ENCODE peak calls at places on chromosomes 16 and 17, in seven cellular contexts. D is suprapubic skin; V is psoas muscle; A is naive thymus-derived CD4-positive, alpha-beta T cell; P is IMR-90; M is MM.1S; R is adrenal gland. W is an unnamed sample. For H3K36me3 and H3K9me3, the result is how much of the 10 kb centered on the place peaks cover.

GRCh38 chr16:19589771-19590302 is 34.3 kb downstream of the VPS35L start:
- DNase-seq in D (no peak), V (no peak), A (no peak), P (peak), M (no peak), R (no peak), W (no peak)

GRCh38 chr17:37176683-37177082 is 199.1 kb upstream of the C17orf78 start:
- DNase-seq in D (no peak), V (no peak), A (no peak), P (peak), M (no peak), R (no peak), W (no peak)

GRCh38 chr17:74941128-74941725 is 5.5 kb downstream of the OTOP3 start:
- DNase-seq in D (no peak), V (no peak), A (no peak), P (no peak), M (no peak), R (no peak), W (no peak)

GRCh38 chr17:12403881-12404398 is 261.8 kb upstream of the MYOCD start:
- DNase-seq in D (no peak), V (no peak), A (no peak), P (no peak), M (no peak), R (no peak), W (no peak)

GRCh38 chr17:18961634-18962493 is 9.9 kb downstream of the SLC5A10 start:
- DNase-seq in D (no peak), V (peak), A (no peak), P (peak), M (no peak), R (no peak), W (no peak)

GRCh38 chr16:57062329-57062728 is 30.1 kb upstream of the CPNE2 start:
- DNase-seq in D (no peak), V (no peak), A (no peak), P (no peak), M (no peak), R (peak), W (no peak)

GRCh38 chr16:82695806-82696205 is 69.0 kb downstream of the CDH13 start:
- DNase-seq in D (no peak), V (no peak), A (no peak), P (no peak), M (no peak), R (no peak), W (no peak)

GRCh38 chr16:2082171-2082982 is 34.6 kb downstream of the TSC2 start:
- DNase-seq in D (no peak), V (no peak), A (no peak), P (peak), M (no peak), R (peak), W (no peak)

GRCh38 chr17:35612924-35613521 is 25.9 kb downstream of the AP2B1 start:
- DNase-seq in D (no peak), V (no peak), A (no peak), P (peak), M (peak), R (peak), W (no peak)

DNA sequence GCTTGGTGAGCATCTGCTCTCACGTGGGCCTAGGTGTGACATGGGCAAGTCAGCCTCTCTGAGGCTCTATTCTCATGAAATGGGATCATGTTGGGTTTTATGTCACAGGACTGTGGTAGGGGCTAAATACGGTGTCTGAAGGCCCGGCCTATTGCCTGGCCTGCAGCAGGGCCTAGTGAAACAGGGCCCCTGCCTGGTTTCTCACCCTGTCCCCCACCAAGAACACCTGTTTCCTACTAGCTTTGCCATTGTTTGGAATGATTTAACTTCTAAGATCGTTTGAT is 29.1 kb downstream of the POLR3E start:
- DNase-seq in D (no peak), V (no peak), A (no peak), P (no peak), M (no peak), R (no peak), W (no peak)
- H3K36me3 ChIP-seq in D (half or more), V (half or more), A (half or more), P (half or more), M (under half), R (half or more), W (under half)

GRCh38 chr16:29126057-29126494 is 141.2 kb downstream of the LAT start:
- DNase-seq in D (no peak), V (no peak), A (no peak), P (no peak), M (no peak), R (peak), W (peak)

GRCh38 chr16:29124828-29125227 is 140.0 kb downstream of the LAT start:
- DNase-seq in D (no peak), V (no peak), A (no peak), P (no peak), M (no peak), R (peak), W (no peak)

GRCh38 chr16:29126621-29127020 is 141.8 kb downstream of the LAT start:
- DNase-seq in D (no peak), V (no peak), A (no peak), P (no peak), M (no peak), R (no peak), W (no peak)
- H3K27ac ChIP-seq in D (no peak), V (no peak), A (no peak), P (no peak), M (no peak), R (no peak), W (peak)

DNA sequence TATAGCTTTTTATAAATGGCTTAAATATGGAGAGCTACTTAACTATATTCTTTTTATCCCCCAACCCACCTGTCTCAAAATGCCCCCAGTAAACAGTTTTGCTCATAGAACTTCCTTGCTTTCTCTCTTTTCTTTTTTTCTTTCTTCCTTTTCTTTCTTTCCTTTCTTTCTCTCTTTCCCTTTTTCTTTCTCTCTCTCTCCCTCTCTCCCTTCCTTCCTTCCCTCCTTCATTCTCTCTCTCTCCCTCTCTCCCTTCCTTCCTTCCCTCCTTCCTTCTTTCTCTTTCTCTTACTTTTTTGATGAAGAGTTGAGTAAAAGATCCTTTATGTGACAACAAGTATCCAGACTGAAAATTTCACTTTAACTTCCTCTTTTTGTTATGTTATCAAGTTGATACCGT is 48.2 kb downstream of the KCNJ2 start:
- DNase-seq in D (no peak), V (no peak), A (no peak), P (no peak), M (no peak), R (no peak), W (no peak)
- H3K9me3 ChIP-seq in D (under half), V (under half), A (under half), P (under half), M (under half), R (under half), W (under half)

GRCh38 chr16:12509121-12509520 is 294.6 kb downstream of the CPPED1 start:
- DNase-seq in D (no peak), V (no peak), A (no peak), P (no peak), M (no peak), R (no peak), W (no peak)
- H3K36me3 ChIP-seq in D (under half), V (under half), A (under half), P (under half), M (under half), R (under half), W (under half)

DNA sequence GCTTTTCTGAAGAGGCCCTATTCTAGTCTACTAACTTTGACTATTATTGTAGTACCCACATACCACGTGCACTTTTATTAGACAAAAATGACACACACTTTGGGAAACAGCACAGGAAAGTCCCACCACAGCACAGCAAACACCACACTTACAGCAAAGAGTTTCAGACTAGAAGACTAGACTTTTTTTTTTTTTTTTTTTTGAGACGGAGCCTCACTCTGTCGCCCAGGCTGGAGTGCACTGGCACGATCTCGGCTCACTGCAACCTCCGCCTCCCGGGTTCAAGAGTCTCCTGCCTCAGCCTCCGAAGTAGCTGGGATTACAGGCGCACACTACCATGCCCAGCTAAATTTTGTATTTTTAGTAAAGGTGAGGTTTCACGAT is 20.1 kb downstream of the YWHAE start:
- DNase-seq in D (no peak), V (no peak), A (no peak), P (no peak), M (peak), R (no peak), W (no peak)
- H3K27ac ChIP-seq in D (no peak), V (peak), A (no peak), P (no peak), M (peak), R (no peak), W (no peak)

GRCh38 chr17:8925141-8925540 is 40.4 kb downstream of the PIK3R5 start:
- DNase-seq in D (no peak), V (no peak), A (no peak), P (no peak), M (no peak), R (no peak), W (no peak)

GRCh38 chr17:8925808-8926207 is 39.7 kb downstream of the PIK3R5 start:
- DNase-seq in D (no peak), V (no peak), A (no peak), P (no peak), M (no peak), R (no peak), W (no peak)

GRCh38 chr17:8930664-8931063 is 34.8 kb downstream of the PIK3R5 start:
- DNase-seq in D (no peak), V (no peak), A (no peak), P (no peak), M (no peak), R (no peak), W (no peak)

GRCh38 chr17:8927395-8927794 is 38.1 kb downstream of the PIK3R5 start:
- DNase-seq in D (no peak), V (no peak), A (no peak), P (no peak), M (no peak), R (no peak), W (no peak)

DNA sequence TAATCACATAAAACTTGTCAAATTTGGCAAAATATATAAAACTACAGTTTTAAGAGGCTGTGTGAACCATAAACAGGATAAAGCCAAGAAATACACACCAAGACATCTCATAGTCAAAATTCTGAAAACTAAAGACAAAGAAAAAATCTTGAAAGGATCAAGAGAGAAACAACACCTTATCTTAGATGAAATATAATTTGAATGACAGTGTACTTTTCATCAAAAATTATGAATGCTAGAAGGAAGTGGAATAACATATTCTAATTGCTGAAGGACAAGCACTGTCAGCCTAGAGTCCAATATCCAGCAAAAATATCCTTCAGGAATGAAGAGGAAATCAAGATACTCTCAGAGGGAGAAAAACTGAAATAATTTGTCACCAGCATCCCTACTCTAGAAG is 37.2 kb downstream of the PIK3R5 start:
- DNase-seq in D (no peak), V (no peak), A (no peak), P (no peak), M (no peak), R (no peak), W (no peak)
- H3K9me3 ChIP-seq in D (under half), V (under half), A (under half), P (under half), M (under half), R (under half), W (under half)

GRCh38 chr17:16623282-16623681 is 30.4 kb downstream of the ZNF624 start:
- DNase-seq in D (no peak), V (no peak), A (no peak), P (no peak), M (no peak), R (no peak), W (no peak)
- H3K36me3 ChIP-seq in D (under half), V (under half), A (under half), P (under half), M (under half), R (under half), W (half or more)

W was measured in left lung.